ENCODE peak calls at places on chromosome 2, in five cellular contexts. G is esophagus squamous epithelium, J is body of pancreas, Q is heart left ventricle, X is HCT116. H is an unnamed sample.

GRCh38 chr2:15546297-15547098 is 14.6 kb downstream of the NBAS start:
- DNase-seq in G (no peak), J (no peak), Q (no peak), X (no peak), H (no peak)

GRCh38 chr2:88818381-88818780 is 126.9 kb downstream of the RPIA start:
- DNase-seq in G (no peak), J (no peak), Q (no peak), X (no peak), H (no peak)

GRCh38 chr2:166727105-166727504 is 161.2 kb upstream of the XIRP2 start:
- DNase-seq in G (no peak), J (no peak), Q (no peak), X (no peak), H (no peak)

GRCh38 chr2:217790681-217791392 is 212.0 kb downstream of the TNS1 start:
- DNase-seq in G (no peak), J (no peak), Q (no peak), X (no peak), H (peak)

GRCh38 chr2:129152514-129152913 is 827.0 kb upstream of the RAB6C start:
- DNase-seq in G (no peak), J (no peak), Q (no peak), X (no peak), H (no peak)

GRCh38 chr2:126686286-126686685 is 30.3 kb downstream of the GYPC start:
- DNase-seq in G (no peak), J (no peak), Q (no peak), X (no peak), H (no peak)

GRCh38 chr2:173652731-173653426 is 298.2 kb downstream of the CDCA7 start:
- DNase-seq in G (no peak), J (peak), Q (no peak), X (peak), H (no peak)

GRCh38 chr2:172970660-172971059 is 105.0 kb upstream of the MAP3K20 start:
- DNase-seq in G (no peak), J (no peak), Q (no peak), X (no peak), H (no peak)

GRCh38 chr2:67524777-67525176 is 127.6 kb downstream of the ETAA1 start:
- DNase-seq in G (no peak), J (no peak), Q (no peak), X (no peak), H (no peak)

GRCh38 chr2:11344956-11345671 is 678 bp upstream of the ROCK2 start:
- DNase-seq in G (no peak), J (peak), Q (peak), X (peak), H (peak)

GRCh38 chr2:68774569-68775271 is 40.1 kb downstream of the ARHGAP25 start:
- DNase-seq in G (peak), J (peak), Q (peak), X (no peak), H (peak)

GRCh38 chr2:123777116-123777515 is 248.0 kb upstream of the CNTNAP5 start:
- DNase-seq in G (no peak), J (no peak), Q (no peak), X (no peak), H (no peak)

GRCh38 chr2:99851091-99851490 is 291.3 kb downstream of the AFF3 start:
- DNase-seq in G (no peak), J (no peak), Q (no peak), X (no peak), H (no peak)

GRCh38 chr2:45845566-45845965 is 194.1 kb downstream of the PRKCE start:
- DNase-seq in G (no peak), J (no peak), Q (no peak), X (no peak), H (no peak)

GRCh38 chr2:214987261-214987660 is 151.2 kb downstream of the ABCA12 start:
- DNase-seq in G (no peak), J (no peak), Q (no peak), X (no peak), H (no peak)

GRCh38 chr2:173087793-173088493 is 12.3 kb downstream of the MAP3K20 start:
- DNase-seq in G (no peak), J (no peak), Q (no peak), X (no peak), H (no peak)

GRCh38 chr2:85243101-85244072 is 84.4 kb downstream of the TGOLN2 start:
- DNase-seq in G (no peak), J (peak), Q (peak), X (no peak), H (peak)

GRCh38 chr2:140274891-140275290 is 1494.7 kb upstream of the NXPH2 start:
- DNase-seq in G (no peak), J (no peak), Q (no peak), X (no peak), H (no peak)

GRCh38 chr2:42875880-42876279 is 83.5 kb upstream of the HAAO start:
- DNase-seq in G (no peak), J (no peak), Q (no peak), X (no peak), H (peak)

GRCh38 chr2:108583903-108584520 is 49.7 kb downstream of the LIMS1 start:
- DNase-seq in G (no peak), J (peak), Q (peak), X (no peak), H (peak)

GRCh38 chr2:187497140-187497539 is 49.1 kb upstream of the CALCRL start:
- DNase-seq in G (no peak), J (no peak), Q (no peak), X (no peak), H (no peak)
- TF ChIP-seq POLR2A in G (no peak), J (no peak), Q (no peak), X (no peak), H (no peak)

GRCh38 chr2:44087714-44088092 is 81.0 kb upstream of the PPM1B start:
- DNase-seq in G (no peak), J (no peak), Q (no peak), X (no peak), H (no peak)

GRCh38 chr2:44084850-44085249 is 83.8 kb upstream of the PPM1B start:
- DNase-seq in G (no peak), J (no peak), Q (no peak), X (no peak), H (no peak)

GRCh38 chr2:44087037-44087713 is 81.5 kb upstream of the PPM1B start:
- DNase-seq in G (peak), J (peak), Q (peak), X (peak), H (peak)

GRCh38 chr2:44083054-44083453 is 85.6 kb upstream of the PPM1B start:
- DNase-seq in G (no peak), J (no peak), Q (no peak), X (no peak), H (no peak)

DNA sequence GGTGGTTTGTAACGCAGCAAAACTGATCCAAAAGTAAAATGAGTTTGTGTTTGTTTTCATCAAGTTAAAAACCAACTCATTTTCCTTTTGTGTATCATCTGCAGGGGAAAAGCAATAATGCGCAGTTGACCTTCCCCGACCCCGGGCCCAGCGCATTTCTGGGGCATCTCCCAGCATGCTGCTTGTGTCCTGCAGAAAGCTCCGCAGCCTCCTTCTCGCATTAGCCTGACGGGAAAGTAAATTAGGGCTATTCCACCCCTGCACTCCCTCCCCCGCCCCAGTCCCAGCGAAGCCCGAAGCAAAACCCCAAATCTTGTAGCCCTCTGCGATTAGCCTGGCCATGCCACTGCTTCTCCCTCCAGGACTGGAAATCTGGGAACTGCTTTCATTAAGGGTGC is 82.0 kb upstream of the PPM1B start:
- DNase-seq in G (no peak), J (no peak), Q (no peak), X (no peak), H (no peak)
- H3K4me3 ChIP-seq in G (no peak), J (no peak), Q (no peak), X (peak), H (no peak)

GRCh38 chr2:178066324-178066723 is 6.3 kb downstream of the PDE11A start:
- DNase-seq in G (no peak), J (no peak), Q (no peak), X (no peak), H (no peak)
- TF ChIP-seq POLR2A in G (no peak), J (no peak), Q (no peak), X (no peak), H (no peak)

GRCh38 chr2:180000434-180000833 is 6.7 kb downstream of the CWC22 start:
- DNase-seq in G (no peak), J (no peak), Q (no peak), X (no peak), H (no peak)
- H3K4me3 ChIP-seq in G (no peak), J (no peak), Q (no peak), X (no peak), H (no peak)

GRCh38 chr2:154589514-154589913 is 109.0 kb upstream of the KCNJ3 start:
- DNase-seq in G (no peak), J (no peak), Q (no peak), X (no peak), H (no peak)

GRCh38 chr2:154588838-154589237 is 109.7 kb upstream of the KCNJ3 start:
- DNase-seq in G (no peak), J (no peak), Q (no peak), X (no peak), H (no peak)

GRCh38 chr2:154587739-154588138 is 110.8 kb upstream of the KCNJ3 start:
- DNase-seq in G (no peak), J (no peak), Q (no peak), X (no peak), H (no peak)

DNA sequence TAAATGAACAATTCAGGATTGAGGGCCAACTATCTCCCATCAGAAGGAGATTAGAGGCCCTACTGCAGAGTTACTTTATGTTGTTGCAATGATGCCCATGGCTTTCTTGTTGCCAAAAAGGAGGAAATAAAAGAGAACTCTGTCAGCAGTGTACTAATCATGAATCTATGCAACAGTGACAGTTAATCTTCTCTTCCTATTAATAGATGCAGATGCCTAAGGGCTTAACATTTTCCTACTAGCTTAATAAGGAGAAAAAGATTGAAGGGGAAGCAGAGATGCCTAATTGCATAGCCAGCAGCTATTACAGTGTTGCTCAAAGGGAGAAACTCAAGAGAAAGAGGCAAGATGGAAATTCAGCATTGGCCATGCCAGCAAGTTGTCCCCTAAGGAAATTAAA is 107.2 kb upstream of the KCNJ3 start:
- DNase-seq in G (no peak), J (no peak), Q (no peak), X (no peak), H (no peak)
- TF ChIP-seq POLR2A in G (no peak), J (no peak), Q (no peak), X (no peak), H (no peak)

GRCh38 chr2:74107071-74107470 is 40.6 kb downstream of the BOLA3 start:
- DNase-seq in G (no peak), J (no peak), Q (no peak), X (no peak), H (no peak)
- H3K4me3 ChIP-seq in G (no peak), J (no peak), Q (no peak), X (no peak), H (no peak)

DNA sequence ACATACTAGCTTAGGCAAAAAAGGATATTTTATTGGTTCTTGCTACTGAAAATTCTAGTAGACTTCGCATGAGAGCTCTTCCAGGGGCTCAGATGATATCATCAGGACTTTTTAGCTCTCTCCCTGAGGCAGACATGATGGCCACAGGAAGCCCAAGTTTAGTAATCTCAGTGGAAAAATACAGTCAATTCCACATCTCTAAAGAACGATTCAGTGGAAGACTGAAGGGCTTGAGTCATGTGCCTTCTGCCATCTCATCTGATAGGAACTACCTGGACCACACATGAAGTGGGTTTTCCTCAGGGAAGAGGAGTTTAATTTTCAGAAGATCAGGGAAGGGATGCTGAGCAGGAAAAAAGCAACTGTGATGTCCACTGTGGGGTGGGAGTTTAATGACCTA is 117.3 kb downstream of the TTC27 start:
- DNase-seq in G (no peak), J (no peak), Q (no peak), X (no peak), H (no peak)
- TF ChIP-seq POLR2A in G (no peak), J (no peak), Q (no peak), X (no peak), H (no peak)

GRCh38 chr2:20013061-20013721 is 723 bp upstream of the MATN3 start:
- DNase-seq in G (no peak), J (no peak), Q (no peak), X (no peak), H (no peak)
- H3K4me3 ChIP-seq in G (peak), J (no peak), Q (peak), X (no peak), H (peak)

DNA sequence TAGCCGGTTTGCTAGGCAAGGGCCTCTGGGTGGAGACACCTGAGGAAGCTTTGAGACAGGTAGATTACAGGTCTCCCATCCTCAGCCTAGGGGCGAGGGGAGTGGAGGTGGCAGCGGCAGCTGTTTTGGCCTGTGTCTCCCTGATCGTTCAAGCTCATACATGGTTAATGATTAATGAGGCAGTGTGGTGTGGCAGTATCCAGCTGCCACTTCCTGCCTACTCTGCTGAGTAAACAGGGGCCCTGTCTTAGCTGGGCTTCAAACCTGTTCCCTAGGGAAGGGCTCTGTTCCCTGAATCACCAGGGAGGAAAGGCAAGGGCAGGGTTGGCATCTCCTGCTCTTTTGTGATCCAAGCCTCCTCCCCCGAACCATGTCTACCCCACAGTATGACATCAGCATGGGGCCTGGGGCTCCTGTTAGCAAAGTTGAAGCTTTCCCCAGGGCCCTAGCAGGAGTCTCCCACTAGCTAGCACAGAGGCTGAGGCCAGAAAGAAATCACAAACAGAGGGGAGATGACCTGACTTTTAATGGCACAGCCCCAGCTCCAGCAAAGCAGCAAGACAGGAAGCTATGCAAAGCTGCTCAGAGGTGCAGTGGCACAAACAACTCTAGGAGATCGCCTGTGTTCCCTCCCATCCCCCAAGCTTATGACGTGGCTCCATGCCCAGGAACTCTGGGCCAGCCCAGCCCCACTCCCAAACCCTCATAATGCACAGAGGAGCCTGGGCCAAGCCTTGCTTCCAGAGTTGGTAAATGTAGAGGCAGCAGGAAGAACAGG is 3.7 kb upstream of the TUBA4B start:
- DNase-seq in G (no peak), J (peak), Q (peak), X (no peak), H (peak)
- TF ChIP-seq POLR2A in G (peak), J (peak), Q (no peak), X (no peak), H (no peak)

GRCh38 chr2:40485319-40485718 is 33.4 kb upstream of the SLC8A1 start:
- DNase-seq in G (no peak), J (no peak), Q (no peak), X (no peak), H (no peak)

GRCh38 chr2:40487592-40487991 is 35.7 kb upstream of the SLC8A1 start:
- DNase-seq in G (no peak), J (no peak), Q (no peak), X (no peak), H (no peak)

GRCh38 chr2:40488927-40489677 is 37.2 kb upstream of the SLC8A1 start:
- DNase-seq in G (no peak), J (no peak), Q (no peak), X (no peak), H (no peak)

GRCh38 chr2:40488101-40488598 is 36.3 kb upstream of the SLC8A1 start:
- DNase-seq in G (no peak), J (no peak), Q (no peak), X (peak), H (no peak)

DNA sequence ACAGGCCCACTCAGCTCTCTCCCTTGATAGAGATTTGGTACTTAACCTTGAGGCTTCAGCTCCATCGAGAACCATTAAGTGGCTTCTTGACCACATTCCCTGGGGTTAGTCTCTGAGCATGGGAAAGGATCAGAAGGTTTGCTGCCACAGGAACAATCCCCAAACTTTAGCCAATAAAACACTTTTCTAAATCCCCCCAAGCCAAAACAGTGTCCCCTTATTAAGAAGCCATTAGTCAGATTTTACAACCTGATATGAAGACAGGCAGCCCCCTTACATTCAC is 37.7 kb upstream of the SLC8A1 start:
- DNase-seq in G (no peak), J (no peak), Q (no peak), X (no peak), H (no peak)
- H3K4me3 ChIP-seq in G (peak), J (no peak), Q (peak), X (no peak), H (no peak)

H was measured in lower leg skin.